ENCODE peak calls at places on chromosomes 1 and 21, in five cellular contexts. I is mesendoderm, J is ACHN, O is T-helper 2 cell, A is H54. R is an unnamed sample.

GRCh38 chr21:46100426-46100825 is 2.5 kb downstream of the COL6A2 start:
- DNase-seq in I (no peak), J (no peak), O (no peak), A (no peak), R (peak)

GRCh38 chr1:4603317-4604110 is 50.9 kb upstream of the AJAP1 start:
- DNase-seq in I (peak), J (no peak), O (no peak), A (no peak), R (peak)

GRCh38 chr1:233320023-233320422 is 7.5 kb upstream of the MAP3K21 start:
- DNase-seq in I (no peak), J (no peak), O (no peak), A (no peak), R (no peak)

GRCh38 chr1:34398205-34398915 is 221.7 kb downstream of the C1orf94 start:
- DNase-seq in I (no peak), J (no peak), O (no peak), A (no peak), R (no peak)

GRCh38 chr1:195430826-195431225 is 1177.4 kb downstream of the KCNT2 start:
- DNase-seq in I (no peak), J (no peak), O (no peak), A (no peak), R (no peak)

GRCh38 chr1:17531682-17532487 is 7.6 kb upstream of the ARHGEF10L start:
- DNase-seq in I (no peak), J (no peak), O (no peak), A (no peak), R (peak)

GRCh38 chr1:44594871-44595735 is 79.2 kb downstream of the TMEM53 start:
- DNase-seq in I (peak), J (peak), O (peak), A (peak), R (peak)

GRCh38 chr1:59569198-59569597 is 245.6 kb upstream of the HOOK1 start:
- DNase-seq in I (no peak), J (no peak), O (no peak), A (no peak), R (no peak)

GRCh38 chr1:232980336-232980978 is 30.0 kb downstream of the NTPCR start:
- DNase-seq in I (peak), J (no peak), O (no peak), A (no peak), R (peak)

GRCh38 chr1:112358798-112359408 is 37.1 kb upstream of the CTTNBP2NL start:
- DNase-seq in I (peak), J (peak), O (no peak), A (peak), R (peak)

GRCh38 chr1:52482326-52483004 is 70.4 kb downstream of the TUT4 start:
- DNase-seq in I (no peak), J (no peak), O (no peak), A (no peak), R (no peak)

GRCh38 chr21:39774252-39774651 is 29.3 kb downstream of the IGSF5 start:
- DNase-seq in I (no peak), J (no peak), O (no peak), A (no peak), R (no peak)

GRCh38 chr1:166925791-166926483 is 49.4 kb downstream of the ILDR2 start:
- DNase-seq in I (peak), J (peak), O (no peak), A (peak), R (peak)

GRCh38 chr1:234607091-234608025 is 2.6 kb downstream of the IRF2BP2 start:
- DNase-seq in I (peak), J (peak), O (peak), A (no peak), R (peak)

GRCh38 chr1:226185153-226186036 is 1.1 kb downstream of the ACBD3 start:
- DNase-seq in I (no peak), J (peak), O (no peak), A (no peak), R (no peak)